ENCODE peak calls at places on chromosomes 6 and 20, in nine cellular contexts. B is GM23338, R is Peyer's patch, G is fibroblast of lung, Y is heart right ventricle, E is HCT116, P is HepG2, H is right cardiac atrium, F is mesenchymal stem cell. C is an unnamed sample. For H3K4me1, the result is how much of the 10 kb centered on the place peaks cover.

GRCh38 chr20:60446273-60447111 is 488.3 kb downstream of the CDH26 start:
- DNase-seq in R (no peak), G (no peak), B (no peak), Y (no peak), H (no peak), E (no peak), P (no peak), F (no peak), C (no peak)

GRCh38 chr20:865379-865778 is 31.9 kb downstream of the FAM110A start:
- DNase-seq in P (no peak), Y (no peak), F (no peak), G (no peak), E (no peak), B (no peak), R (no peak), H (no peak), C (no peak)

GRCh38 chr6:52155791-52156576 is 30.2 kb upstream of the IL17A start:
- DNase-seq in E (no peak), Y (no peak), P (no peak), F (no peak), G (no peak), H (no peak), R (no peak), B (peak), C (no peak)

GRCh38 chr6:37536462-37537225 is 37.0 kb upstream of the CCDC167 start:
- DNase-seq in E (no peak), Y (no peak), H (no peak), B (peak), G (no peak), F (no peak), P (no peak), R (no peak), C (no peak)

GRCh38 chr6:69349776-69350175 is 447.0 kb downstream of the LMBRD1 start:
- DNase-seq in E (no peak), G (peak), B (no peak), F (no peak), H (peak), R (no peak), Y (peak), P (no peak), C (peak)

GRCh38 chr6:22690446-22690845 is 121.1 kb downstream of the HDGFL1 start:
- DNase-seq in E (no peak), B (no peak), Y (no peak), G (no peak), H (no peak), R (no peak), P (no peak), F (no peak), C (no peak)

GRCh38 chr6:16362296-16362695 is 123.9 kb downstream of the GMPR start:
- DNase-seq in Y (no peak), H (no peak), E (no peak), P (no peak), B (no peak), R (no peak), G (no peak), F (no peak), C (no peak)

GRCh38 chr6:167151648-167152047 is 6.1 kb downstream of the GPR31 start:
- DNase-seq in E (no peak), H (no peak), Y (no peak), R (no peak), B (no peak), P (no peak), F (no peak), G (no peak), C (no peak)

GRCh38 chr6:14758421-14759043 is 487.3 kb upstream of the JARID2 start:
- DNase-seq in P (no peak), H (no peak), G (no peak), B (no peak), E (no peak), F (no peak), Y (no peak), R (peak), C (peak)

GRCh38 chr6:138765896-138766487 is 7.6 kb upstream of the CCDC28A start:
- DNase-seq in R (no peak), B (peak), H (no peak), P (peak), Y (no peak), F (peak), E (peak), G (peak), C (no peak)

GRCh38 chr6:89559487-89559886 is 79.1 kb downstream of the LYRM2 start:
- DNase-seq in B (peak), R (no peak), Y (no peak), P (no peak), F (no peak), G (no peak), H (no peak), E (no peak), C (no peak)

GRCh38 chr20:49603209-49603627 is 35.3 kb upstream of the PTGIS start:
- DNase-seq in F (peak), P (peak), G (peak), Y (no peak), H (peak), E (no peak), B (peak), R (no peak), C (no peak)

GRCh38 chr20:7741866-7742265 is 198.4 kb downstream of the HAO1 start:
- DNase-seq in P (no peak), B (no peak), E (no peak), G (no peak), F (peak), Y (no peak), R (no peak), H (no peak), C (no peak)

GRCh38 chr6:63839485-63839884 is 203.9 kb downstream of the PHF3 start:
- DNase-seq in H (no peak), P (no peak), G (peak), E (no peak), B (no peak), F (peak), R (no peak), Y (no peak), C (no peak)

GRCh38 chr6:147651249-147652063 is 143.0 kb downstream of the SAMD5 start:
- DNase-seq in G (peak), E (no peak), B (peak), Y (peak), R (peak), P (no peak), F (peak), H (peak), C (no peak)

GRCh38 chr6:157226026-157226639 is 97.2 kb downstream of the TMEM242 start:
- DNase-seq in R (peak), F (peak), H (no peak), P (no peak), G (peak), B (no peak), Y (no peak), E (no peak), C (no peak)

GRCh38 chr6:17884501-17885039 is 102.9 kb downstream of the KIF13A start:
- DNase-seq in R (no peak), P (no peak), B (no peak), F (no peak), G (no peak), E (no peak), Y (no peak), H (no peak), C (no peak)
- H3K4me3 ChIP-seq in R (no peak), P (no peak), B (no peak), F (no peak), G (no peak), E (no peak), Y (no peak), H (no peak), C (no peak)

DNA sequence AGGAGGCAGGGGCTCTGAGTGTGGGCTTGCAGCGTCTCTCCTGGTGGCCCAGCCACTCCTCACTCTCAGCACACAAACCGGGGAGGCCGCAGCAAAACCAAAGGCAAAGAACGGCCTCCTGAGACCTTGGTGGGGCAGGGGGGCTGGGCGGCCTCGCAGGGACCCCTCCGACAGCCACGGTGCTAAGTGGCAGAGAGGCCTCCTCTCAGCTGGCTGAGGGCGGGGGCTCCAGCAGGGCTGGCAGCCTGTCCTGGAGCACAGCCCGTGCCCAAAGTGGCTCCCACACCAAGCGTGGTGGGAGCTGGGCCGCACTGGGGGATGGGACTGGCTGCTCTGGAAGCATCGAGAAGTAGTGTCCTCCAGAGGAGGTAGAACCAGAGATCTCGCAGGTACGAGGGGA is 334.4 kb downstream of the QKI start:
- DNase-seq in R (no peak), H (peak), P (no peak), G (no peak), E (no peak), Y (no peak), B (no peak), F (no peak), C (no peak)
- H3K4me1 ChIP-seq in R (under half), H (under half), P (under half), G (under half), E (under half), Y (under half), B (under half), F (under half), C (under half)

GRCh38 chr6:24926192-24926591 is 9.6 kb downstream of the RIPOR2 start:
- DNase-seq in F (no peak), H (no peak), P (peak), B (no peak), R (no peak), G (no peak), Y (no peak), E (no peak), C (no peak)
- H3K4me3 ChIP-seq in F (no peak), H (no peak), P (no peak), B (no peak), R (no peak), G (no peak), Y (no peak), E (no peak), C (no peak)

DNA sequence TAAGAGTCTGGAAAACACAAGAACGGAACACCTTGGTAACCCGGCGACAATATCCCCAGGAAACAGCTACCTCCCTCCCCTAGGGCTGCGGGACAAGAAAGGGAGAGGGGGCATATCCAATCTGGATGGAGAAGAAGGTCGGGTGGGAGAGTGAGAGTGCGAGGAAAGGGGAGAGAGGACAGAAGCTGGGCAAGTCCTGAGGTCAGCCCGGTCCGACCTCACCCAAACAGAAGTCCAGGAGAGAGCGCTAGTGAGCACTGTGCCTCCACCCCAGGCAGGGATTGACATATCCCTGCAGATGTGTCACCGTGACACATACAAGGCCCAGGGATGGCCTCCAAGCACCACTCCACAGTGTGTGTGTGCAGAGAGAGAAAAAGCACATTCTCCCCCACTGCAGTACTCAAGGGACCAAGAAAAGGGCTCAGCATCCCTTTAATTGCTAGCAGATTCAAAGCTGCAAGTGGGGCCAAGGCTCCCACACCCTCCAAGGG is 3.3 kb downstream of the PXDC1 start:
- DNase-seq in E (peak), H (peak), F (peak), P (peak), R (peak), Y (peak), G (peak), B (peak), C (peak)
- H3K4me1 ChIP-seq in E (half or more), H (under half), F (half or more), P (half or more), R (under half), Y (half or more), G (under half), B (under half), C (half or more)

GRCh38 chr6:41937881-41938574 is 3.6 kb downstream of the CCND3 start:
- DNase-seq in P (no peak), F (no peak), H (peak), B (no peak), E (no peak), G (peak), Y (peak), R (peak), C (no peak)

GRCh38 chr6:41937472-41937871 is 4.1 kb downstream of the CCND3 start:
- DNase-seq in E (no peak), B (no peak), H (no peak), Y (no peak), P (no peak), R (no peak), F (no peak), G (no peak), C (no peak)

GRCh38 chr6:41939848-41940758 is 1.5 kb downstream of the CCND3 start:
- DNase-seq in P (no peak), Y (peak), H (no peak), B (peak), F (peak), G (peak), R (peak), E (no peak), C (peak)

GRCh38 chr6:41939091-41939847 is 2.3 kb downstream of the CCND3 start:
- DNase-seq in B (peak), P (no peak), F (peak), R (no peak), G (peak), E (no peak), H (peak), Y (peak), C (peak)

DNA sequence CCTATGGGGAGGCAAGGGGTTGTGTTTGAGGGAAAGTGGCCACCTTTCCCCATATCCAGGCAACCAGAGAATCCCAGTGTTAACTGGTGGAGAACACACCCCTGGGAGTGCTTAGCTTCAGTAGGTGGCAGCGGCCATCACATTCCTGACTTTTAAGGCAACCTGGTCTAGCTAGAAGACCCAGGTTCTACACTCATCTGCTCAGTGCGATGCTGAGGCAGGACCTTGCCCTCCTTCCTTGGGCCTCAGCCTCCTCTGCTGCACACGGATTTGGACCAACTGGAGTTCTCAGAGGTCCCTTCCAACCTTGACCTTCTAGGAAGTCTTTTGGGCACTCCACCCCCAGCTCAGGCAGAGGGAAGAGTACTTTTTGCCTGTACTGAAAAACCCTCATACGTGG is 3.0 kb downstream of the CCND3 start:
- DNase-seq in F (no peak), B (no peak), R (no peak), E (no peak), Y (no peak), P (no peak), G (no peak), H (no peak), C (no peak)
- H3K4me3 ChIP-seq in F (no peak), B (peak), R (no peak), E (no peak), Y (no peak), P (no peak), G (no peak), H (no peak), C (peak)

DNA sequence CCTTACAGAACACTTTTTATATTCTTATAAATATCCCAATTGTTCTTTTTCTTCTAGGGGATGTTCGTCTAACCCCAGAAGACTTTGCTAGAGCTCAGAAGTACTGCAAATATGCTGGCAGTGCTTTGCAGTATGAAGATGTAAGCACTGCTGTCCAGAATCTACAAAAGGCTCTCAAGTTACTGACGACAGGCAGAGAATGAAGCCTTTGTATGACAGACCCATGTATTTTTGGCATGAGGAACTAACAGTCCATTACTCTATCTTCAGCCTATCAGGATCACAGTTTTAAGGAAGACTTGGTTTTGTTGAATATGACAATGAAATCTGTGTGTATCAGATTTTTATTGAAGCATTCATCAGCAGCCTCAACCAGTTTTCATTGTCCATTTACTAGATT is 71.4 kb downstream of the VTA1 start:
- DNase-seq in Y (no peak), P (no peak), F (no peak), H (no peak), E (no peak), R (no peak), B (no peak), G (no peak), C (no peak)
- H3K4me1 ChIP-seq in Y (under half), P (under half), F (under half), H (under half), E (under half), R (under half), B (under half), G (under half), C (under half)

DNA sequence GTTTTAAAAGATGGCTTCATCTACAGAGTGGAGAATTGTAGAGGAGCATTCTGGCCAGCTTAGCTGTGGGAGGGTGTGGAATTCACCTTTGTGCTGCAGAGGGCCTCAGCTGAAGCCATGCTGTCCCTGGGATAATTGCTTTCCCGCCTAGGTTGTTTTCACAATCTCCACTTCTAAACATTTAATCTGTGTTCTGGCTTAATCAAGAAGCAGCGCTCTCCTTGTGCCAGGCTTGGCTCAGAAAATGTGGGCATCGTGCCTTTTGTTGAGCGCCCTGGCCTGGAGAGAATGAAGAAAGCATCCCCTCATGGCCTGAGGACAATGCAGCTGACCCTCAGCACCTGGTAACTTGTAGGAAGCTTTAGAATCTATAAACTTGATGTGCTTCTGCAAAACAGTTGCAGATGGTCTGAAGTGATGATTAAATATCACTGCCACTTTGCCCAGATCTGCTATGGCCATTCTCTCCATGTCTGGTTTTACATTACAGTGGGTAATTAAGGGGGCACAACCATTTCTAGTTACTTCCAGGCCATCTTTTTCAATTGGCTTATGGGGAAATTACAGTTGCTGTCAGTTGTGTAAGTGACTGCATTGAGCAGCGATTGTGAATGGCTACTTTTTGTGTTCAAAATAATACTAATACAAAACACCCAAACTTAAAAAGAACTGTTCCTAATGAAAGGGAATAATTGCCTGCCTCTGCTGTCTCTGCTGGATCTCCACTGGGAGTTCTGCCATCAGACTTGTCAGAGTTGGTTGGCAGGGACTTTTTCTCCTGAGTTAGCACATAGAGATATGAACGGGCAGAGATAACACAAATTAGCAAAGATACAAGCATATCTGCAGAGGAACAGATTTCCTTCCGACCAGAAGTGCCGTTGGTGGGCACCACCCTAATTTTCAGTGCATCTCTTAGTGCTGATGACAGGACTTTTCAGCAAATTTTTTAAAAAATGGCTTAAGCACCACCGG is 18.4 kb downstream of the CTNNBL1 start:
- DNase-seq in E (no peak), G (no peak), P (no peak), H (peak), B (no peak), Y (peak), F (no peak), R (no peak), C (no peak)
- H3K4me3 ChIP-seq in E (no peak), G (no peak), P (no peak), H (no peak), B (no peak), Y (no peak), F (no peak), R (no peak), C (no peak)

DNA sequence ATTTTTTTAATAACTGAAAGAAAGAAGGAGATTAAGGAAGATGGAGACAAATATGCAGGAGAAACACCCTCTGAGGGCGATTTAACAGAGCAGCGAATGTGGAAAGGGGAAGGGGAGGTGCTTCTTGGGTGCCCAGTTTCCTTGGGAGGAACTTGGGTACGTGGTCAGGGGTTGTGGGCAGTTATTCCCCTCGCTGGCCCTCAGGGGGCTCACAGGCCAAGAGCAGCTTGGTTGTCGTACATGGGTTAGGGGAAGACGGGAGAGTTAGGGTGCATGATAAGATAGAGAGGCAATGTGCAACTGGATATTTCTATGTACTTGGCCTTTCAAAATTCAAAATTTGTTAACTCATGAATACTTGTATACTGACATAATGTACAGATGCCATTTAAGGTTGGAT is 7.0 kb upstream of the TUBB2A start:
- DNase-seq in H (no peak), Y (no peak), E (no peak), G (no peak), F (no peak), P (no peak), R (no peak), B (peak), C (no peak)
- H3K4me1 ChIP-seq in H (under half), Y (under half), E (half or more), G (under half), F (under half), P (half or more), R (under half), B (half or more), C (under half)